ENCODE peak calls at places on chromosomes 4 and X, in four cellular contexts. One of them, this sample, is unnamed.
A peak's percentile ranks its signal among the peaks of the same experiment; 100 is the strongest.

GRCh38 chr4:37745946-37746345 is 59.8 kb upstream of the RELL1 start:
- DNase-seq in suprapubic skin: no peak
- DNase-seq in lower lobe of right lung: no peak
- DNase-seq in upper lobe of left lung: no peak
- DNase-seq in this sample: no peak

GRCh38 chr4:26860922-26861433 is 337 bp downstream of the STIM2 start:
- DNase-seq in suprapubic skin: peak; percentile 72
- DNase-seq in lower lobe of right lung: peak; percentile 78
- DNase-seq in upper lobe of left lung: peak; percentile 50
- DNase-seq in this sample: peak; percentile 53

GRCh38 chrX:17459596-17459995 is 84.6 kb downstream of the NHS start:
- DNase-seq in suprapubic skin: no peak
- DNase-seq in lower lobe of right lung: no peak
- DNase-seq in upper lobe of left lung: no peak
- DNase-seq in this sample: no peak

GRCh38 chr4:152408514-152409327 is 127.2 kb downstream of the FBXW7 start:
- DNase-seq in suprapubic skin: no peak
- DNase-seq in lower lobe of right lung: no peak
- DNase-seq in upper lobe of left lung: no peak
- DNase-seq in this sample: no peak

GRCh38 chrX:57752866-57753265 is 72.8 kb upstream of the NLRP2B start:
- DNase-seq in suprapubic skin: no peak
- DNase-seq in lower lobe of right lung: no peak
- DNase-seq in upper lobe of left lung: no peak
- DNase-seq in this sample: no peak

GRCh38 chrX:143466130-143466529 is 51.1 kb downstream of the SPANXN3 start:
- DNase-seq in suprapubic skin: no peak
- DNase-seq in lower lobe of right lung: no peak
- DNase-seq in upper lobe of left lung: no peak
- DNase-seq in this sample: no peak

GRCh38 chr4:141524116-141524515 is 112.3 kb upstream of the IL15 start:
- DNase-seq in suprapubic skin: no peak
- DNase-seq in lower lobe of right lung: no peak
- DNase-seq in upper lobe of left lung: no peak
- DNase-seq in this sample: no peak

GRCh38 chr4:38157592-38157991 is 197.4 kb downstream of the PTTG2 start:
- DNase-seq in suprapubic skin: peak; percentile 68
- DNase-seq in lower lobe of right lung: no peak
- DNase-seq in upper lobe of left lung: peak; percentile 62
- DNase-seq in this sample: no peak

GRCh38 chr4:112031712-112032328 is 113.4 kb upstream of the FAM241A start:
- DNase-seq in suprapubic skin: no peak
- DNase-seq in lower lobe of right lung: no peak
- DNase-seq in upper lobe of left lung: no peak
- DNase-seq in this sample: no peak

DNA sequence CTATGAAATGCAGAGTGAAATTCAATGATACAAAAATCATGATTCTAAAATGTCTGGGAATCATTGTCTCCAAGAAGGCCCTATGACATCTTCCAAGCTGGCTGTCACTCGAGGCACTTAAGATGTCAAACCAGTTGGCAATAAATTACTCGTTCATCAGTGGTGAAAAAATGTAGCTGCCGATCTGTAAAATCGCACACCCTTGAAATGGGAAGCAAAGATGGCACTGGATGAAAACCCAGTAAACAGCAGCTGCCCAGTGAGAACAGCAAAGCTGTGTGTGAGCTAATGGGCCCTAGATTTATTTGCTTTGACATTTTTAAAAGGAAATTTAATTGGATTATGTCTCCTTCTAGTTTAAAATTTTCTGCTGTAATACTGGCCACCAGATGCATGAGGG is 181.9 kb upstream of the NDP start:
- DNase-seq in suprapubic skin: no peak
- DNase-seq in lower lobe of right lung: no peak
- DNase-seq in upper lobe of left lung: no peak
- DNase-seq in this sample: no peak
- H3K9me3 ChIP-seq in suprapubic skin: no peaks in the 10 kb centered on the region
- H3K9me3 ChIP-seq in lower lobe of right lung: no peaks in the 10 kb centered on the region
- H3K9me3 ChIP-seq in upper lobe of left lung: no peaks in the 10 kb centered on the region
- H3K9me3 ChIP-seq in this sample: no peaks in the 10 kb centered on the region

DNA sequence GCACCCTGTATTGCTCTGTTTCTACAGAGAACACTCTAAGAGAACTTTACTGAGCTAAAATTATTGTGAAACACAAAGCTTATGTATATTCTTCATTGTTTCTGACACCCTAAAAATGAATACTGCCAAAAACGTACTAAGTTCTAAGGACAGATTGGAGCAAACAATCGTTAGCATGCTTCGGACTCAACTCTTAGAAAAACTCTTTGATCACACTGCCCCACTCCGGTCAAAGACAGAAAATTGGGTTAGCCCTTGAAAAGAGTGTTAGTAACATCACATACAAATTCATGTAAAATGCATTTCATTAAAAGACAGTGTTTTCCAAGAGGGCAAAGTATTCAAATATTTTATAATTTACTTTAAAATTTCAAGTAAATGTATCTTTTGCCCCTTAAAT is 177.4 kb downstream of the DCHS2 start:
- DNase-seq in suprapubic skin: no peak
- DNase-seq in lower lobe of right lung: no peak
- DNase-seq in upper lobe of left lung: no peak
- DNase-seq in this sample: no peak
- TF ChIP-seq CTCF in suprapubic skin: no peak
- TF ChIP-seq CTCF in lower lobe of right lung: peak; percentile 26
- TF ChIP-seq CTCF in upper lobe of left lung: no peak
- TF ChIP-seq CTCF in this sample: no peak

GRCh38 chr4:150136036-150136435 is 57.8 kb downstream of the DCLK2 start:
- DNase-seq in suprapubic skin: no peak
- DNase-seq in lower lobe of right lung: no peak
- DNase-seq in upper lobe of left lung: no peak
- DNase-seq in this sample: no peak
- H3K27ac ChIP-seq in suprapubic skin: no peak overlapping the region
- H3K27ac ChIP-seq in lower lobe of right lung: no peak overlapping the region
- H3K27ac ChIP-seq in upper lobe of left lung: no peak overlapping the region
- H3K27ac ChIP-seq in this sample: no peak overlapping the region

GRCh38 chr4:273312-274017 is 31.8 kb downstream of the ZNF732 start:
- DNase-seq in suprapubic skin: no peak
- DNase-seq in lower lobe of right lung: no peak
- DNase-seq in upper lobe of left lung: no peak
- DNase-seq in this sample: no peak

DNA sequence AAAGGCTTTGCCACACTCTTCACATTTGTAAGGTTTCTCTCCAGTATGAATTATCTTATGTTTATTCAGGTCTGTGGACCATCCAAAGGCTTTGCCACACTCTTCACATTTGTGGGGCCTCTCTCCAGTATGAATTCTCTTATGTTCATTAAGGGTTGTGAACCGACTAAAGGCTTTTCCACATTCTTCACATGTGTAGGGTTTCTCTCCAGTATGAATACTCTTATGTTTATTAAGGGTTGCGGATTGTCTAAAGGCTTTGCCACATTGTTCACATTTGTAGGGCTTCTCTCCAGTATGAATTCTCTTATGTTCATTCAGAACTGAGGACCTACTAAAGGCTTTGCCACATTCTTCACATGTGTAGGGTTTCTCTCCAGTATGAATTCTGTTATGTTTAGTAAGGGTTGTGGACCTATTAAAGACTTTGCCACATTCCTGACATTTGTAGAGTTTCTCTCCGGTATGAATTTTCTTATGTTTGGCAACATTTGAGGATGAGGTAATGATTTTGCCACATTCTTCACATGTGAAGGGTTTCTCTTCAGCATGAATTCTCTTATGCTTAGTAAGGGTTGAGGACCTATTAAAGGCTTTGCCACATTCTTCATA is 33.7 kb downstream of the ZNF732 start:
- DNase-seq in suprapubic skin: no peak
- DNase-seq in lower lobe of right lung: no peak
- DNase-seq in upper lobe of left lung: no peak
- DNase-seq in this sample: no peak
- H3K9me3 ChIP-seq in suprapubic skin: peaks cover 69% of the 10 kb centered on the region
- H3K9me3 ChIP-seq in lower lobe of right lung: peaks cover 94% of the 10 kb centered on the region
- H3K9me3 ChIP-seq in upper lobe of left lung: peaks cover 74% of the 10 kb centered on the region
- H3K9me3 ChIP-seq in this sample: peaks cover 82% of the 10 kb centered on the region

DNA sequence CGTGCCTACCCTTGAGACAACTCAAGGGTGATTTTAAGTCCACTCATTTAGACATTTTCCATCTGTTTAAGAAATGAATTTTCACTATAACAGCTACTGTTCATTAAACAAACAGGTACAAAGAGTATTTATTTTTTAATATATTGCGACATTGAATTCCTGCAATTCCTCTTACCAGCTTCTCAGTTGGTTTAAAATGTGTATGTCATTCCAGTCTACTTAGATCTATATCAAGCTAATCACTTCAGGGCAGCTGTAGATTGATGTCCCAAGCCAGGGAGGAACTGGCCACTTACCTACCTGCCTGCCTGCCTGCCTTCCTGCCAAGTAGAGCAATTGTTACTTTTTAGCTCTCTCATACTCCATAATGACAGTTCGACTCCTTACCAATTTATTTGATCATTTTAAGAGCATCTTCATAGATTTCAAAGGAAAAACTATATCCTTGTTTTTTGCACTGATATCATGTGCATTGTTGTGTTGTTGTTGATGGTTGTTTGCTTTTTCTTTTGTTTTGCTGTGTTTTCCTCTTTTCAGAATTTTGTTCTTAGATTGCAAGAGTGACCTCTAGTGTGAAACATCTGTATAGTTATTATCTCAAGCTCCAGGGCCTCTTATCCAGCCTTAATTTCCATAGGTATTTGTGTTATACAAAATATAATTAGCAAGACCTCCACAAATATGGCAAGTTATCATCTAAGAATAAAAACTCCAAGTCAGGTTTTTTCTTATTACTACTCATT is 120.9 kb upstream of the NRK start:
- DNase-seq in suprapubic skin: no peak
- DNase-seq in lower lobe of right lung: no peak
- DNase-seq in upper lobe of left lung: no peak
- DNase-seq in this sample: no peak
- TF ChIP-seq CTCF in suprapubic skin: no peak
- TF ChIP-seq CTCF in lower lobe of right lung: no peak
- TF ChIP-seq CTCF in upper lobe of left lung: no peak
- TF ChIP-seq CTCF in this sample: no peak

This sample was measured in CD4-positive, alpha-beta T cell.